ENCODE peak calls at places on chromosomes 7 and 10, in eight cellular contexts. P, R, O, H, X, K, M and S are unnamed samples.
A peak's percentile ranks its signal among the peaks of the same experiment; 100 is the strongest.

GRCh38 chr7:47950714-47951113 is 2.4 kb upstream of the PKD1L1 start:
- DNase-seq in P (peak; percentile 11), R (no peak), O (peak; percentile 70), H (no peak), X (no peak), K (no peak), M (no peak), S (no peak)

GRCh38 chr10:16521311-16522016 is at the start of gene C1QL3:
- DNase-seq in P (no peak), R (peak; percentile 21), O (peak; percentile 45), H (no peak), X (no peak), K (no peak), M (no peak), S (no peak)

GRCh38 chr7:148044173-148044572 is 546.4 kb upstream of the C7orf33 start:
- DNase-seq in P (no peak), R (no peak), O (no peak), H (no peak), X (no peak), K (no peak), M (peak; percentile 95), S (no peak)

GRCh38 chr7:16526742-16527540 is at the start of gene LRRC72:
- DNase-seq in P (no peak), R (no peak), O (no peak), H (no peak), X (no peak), K (no peak), M (no peak), S (no peak)

GRCh38 chr10:121171825-121172224 is 320.7 kb downstream of the WDR11 start:
- DNase-seq in P (no peak), R (no peak), O (no peak), H (no peak), X (no peak), K (no peak), M (no peak), S (no peak)

GRCh38 chr7:156522801-156523200 is 117.8 kb upstream of the RNF32 start:
- DNase-seq in P (no peak), R (no peak), O (no peak), H (no peak), X (no peak), K (no peak), M (no peak), S (no peak)

GRCh38 chr7:118142012-118142411 is 42.0 kb upstream of the LSM8 start:
- DNase-seq in P (no peak), R (no peak), O (no peak), H (no peak), X (no peak), K (no peak), M (no peak), S (no peak)

GRCh38 chr10:97434055-97434454 is 8.1 kb downstream of the PGAM1 start:
- DNase-seq in P (no peak), R (no peak), O (peak; percentile 22), H (no peak), X (peak; percentile 30), K (no peak), M (no peak), S (no peak)

GRCh38 chr10:86970152-86970886 is 2.0 kb downstream of the ADIRF start:
- DNase-seq in P (no peak), R (peak; percentile 51), O (no peak), H (no peak), X (no peak), K (no peak), M (no peak), S (peak; percentile 67)

GRCh38 chr10:15737635-15738034 is 17.9 kb upstream of the ITGA8 start:
- DNase-seq in P (no peak), R (no peak), O (no peak), H (no peak), X (peak; percentile 43), K (no peak), M (no peak), S (no peak)

GRCh38 chr7:117385340-117386124 is 41.8 kb downstream of the ASZ1 start:
- DNase-seq in P (peak; percentile 18), R (peak; percentile 53), O (peak; percentile 31), H (peak; percentile 64), X (peak; percentile 59), K (peak; percentile 29), M (peak; percentile 2), S (no peak)

GRCh38 chr7:123916240-123916724 is 8.8 kb upstream of the SPAM1 start:
- DNase-seq in P (peak; percentile 1), R (peak; percentile 0), O (peak; percentile 47), H (peak; percentile 31), X (peak; percentile 24), K (peak; percentile 20), M (no peak), S (peak; percentile 0)

GRCh38 chr10:115827180-115827579 is 445.8 kb downstream of the GFRA1 start:
- DNase-seq in P (no peak), R (peak; percentile 73), O (peak; percentile 16), H (no peak), X (no peak), K (no peak), M (no peak), S (peak; percentile 66)

GRCh38 chr10:57015595-57016303 is 654.7 kb upstream of the ZWINT start:
- DNase-seq in P (no peak), R (no peak), O (no peak), H (peak; percentile 21), X (no peak), K (no peak), M (peak; percentile 59), S (no peak)

GRCh38 chr10:128180843-128181242 is 54.6 kb upstream of the MKI67 start:
- DNase-seq in P (no peak), R (no peak), O (no peak), H (no peak), X (no peak), K (no peak), M (no peak), S (no peak)

GRCh38 chr10:127133672-127134500 is 62.5 kb downstream of the INSYN2A start:
- DNase-seq in P (no peak), R (peak; percentile 44), O (no peak), H (no peak), X (no peak), K (no peak), M (no peak), S (no peak)

GRCh38 chr10:71621263-71621751 is 98.3 kb downstream of the C10orf105 start:
- DNase-seq in P (peak; percentile 66), R (no peak), O (no peak), H (peak; percentile 72), X (peak; percentile 46), K (no peak), M (no peak), S (no peak)

GRCh38 chr7:149468208-149468607 is 7.3 kb upstream of the ZNF777 start:
- DNase-seq in P (no peak), R (no peak), O (peak; percentile 55), H (no peak), X (no peak), K (no peak), M (peak; percentile 21), S (no peak)

GRCh38 chr10:103861501-103861900 is 6.1 kb upstream of the SH3PXD2A start:
- DNase-seq in P (no peak), R (peak; percentile 84), O (peak; percentile 77), H (no peak), X (no peak), K (no peak), M (no peak), S (no peak)

GRCh38 chr10:113228570-113228969 is 278.5 kb downstream of the TCF7L2 start:
- DNase-seq in P (no peak), R (peak; percentile 27), O (no peak), H (no peak), X (no peak), K (no peak), M (no peak), S (peak; percentile 51)

GRCh38 chr10:128095023-128095752 is 31.0 kb downstream of the MKI67 start:
- DNase-seq in P (no peak), R (no peak), O (no peak), H (no peak), X (no peak), K (no peak), M (no peak), S (no peak)

GRCh38 chr7:1567082-1567771 is 2.6 kb downstream of the PSMG3 start:
- DNase-seq in P (no peak), R (peak; percentile 79), O (peak; percentile 40), H (no peak), X (no peak), K (peak; percentile 80), M (no peak), S (peak; percentile 58)

GRCh38 chr7:98418636-98419315 is 17.9 kb upstream of the BAIAP2L1 start:
- DNase-seq in P (no peak), R (peak; percentile 98), O (peak; percentile 99), H (no peak), X (no peak), K (peak; percentile 95), M (peak; percentile 85), S (peak; percentile 87)

GRCh38 chr7:98594348-98594747 is 22.7 kb upstream of the NPTX2 start:
- DNase-seq in P (no peak), R (no peak), O (no peak), H (no peak), X (no peak), K (no peak), M (no peak), S (no peak)

GRCh38 chr7:22581099-22581498 is 81.1 kb upstream of the STEAP1B start:
- DNase-seq in P (no peak), R (no peak), O (no peak), H (no peak), X (no peak), K (no peak), M (no peak), S (no peak)

GRCh38 chr7:7489546-7489945 is 46.1 kb downstream of the COL28A1 start:
- DNase-seq in P (no peak), R (no peak), O (peak; percentile 43), H (no peak), X (no peak), K (no peak), M (no peak), S (no peak)

GRCh38 chr10:101671453-101671852 is 23.5 kb downstream of the FBXW4 start:
- DNase-seq in P (no peak), R (no peak), O (no peak), H (no peak), X (no peak), K (no peak), M (no peak), S (no peak)

GRCh38 chr10:89206402-89207180 is 526 bp downstream of the CH25H start:
- DNase-seq in P (no peak), R (peak; percentile 24), O (peak; percentile 8), H (no peak), X (no peak), K (no peak), M (no peak), S (no peak)

GRCh38 chr10:120942806-120943413 is 91.7 kb downstream of the WDR11 start:
- DNase-seq in P (peak; percentile 90), R (peak; percentile 57), O (peak; percentile 85), H (peak; percentile 84), X (peak; percentile 81), K (peak; percentile 75), M (peak; percentile 13), S (peak; percentile 33)

GRCh38 chr10:70496341-70497119 is 18.0 kb downstream of the PALD1 start:
- DNase-seq in P (no peak), R (no peak), O (no peak), H (no peak), X (no peak), K (no peak), M (no peak), S (no peak)

GRCh38 chr7:101688183-101688831 is 59.2 kb upstream of the MYL10 start:
- DNase-seq in P (peak; percentile 56), R (peak; percentile 46), O (peak; percentile 57), H (peak; percentile 21), X (peak; percentile 70), K (peak; percentile 60), M (no peak), S (no peak)

GRCh38 chr10:119319920-119320258 is 112.5 kb downstream of the GRK5 start:
- DNase-seq in P (no peak), R (no peak), O (no peak), H (no peak), X (no peak), K (no peak), M (no peak), S (no peak)

GRCh38 chr10:3094565-3095168 is 27.3 kb downstream of the PFKP start:
- DNase-seq in P (no peak), R (peak; percentile 29), O (no peak), H (no peak), X (peak; percentile 68), K (no peak), M (no peak), S (no peak)

GRCh38 chr7:48140001-48140681 is 31.1 kb upstream of the ABCA13 start:
- DNase-seq in P (no peak), R (no peak), O (no peak), H (no peak), X (peak; percentile 49), K (no peak), M (no peak), S (peak; percentile 61)